ENCODE peak calls at places on chromosomes 5 and 9, in five cellular contexts. Q, Z, N, X and T are unnamed samples.

GRCh38 chr9:4228606-4229005 is 71.3 kb downstream of the GLIS3 start:
- DNase-seq in Q (no peak), Z (no peak), N (no peak), X (no peak), T (no peak)

GRCh38 chr9:6984941-6985578 is 227.3 kb downstream of the KDM4C start:
- DNase-seq in Q (no peak), Z (no peak), N (no peak), X (no peak), T (no peak)

GRCh38 chr5:126752052-126752785 is 24.7 kb upstream of the LMNB1 start:
- DNase-seq in Q (no peak), Z (no peak), N (no peak), X (no peak), T (no peak)

GRCh38 chr5:75340714-75341478 is 3.9 kb downstream of the HMGCR start:
- DNase-seq in Q (no peak), Z (no peak), N (no peak), X (no peak), T (no peak)

GRCh38 chr5:147669113-147669869 is 113.2 kb downstream of the JAKMIP2 start:
- DNase-seq in Q (no peak), Z (no peak), N (no peak), X (peak), T (no peak)

GRCh38 chr9:128705051-128705965 is 3.0 kb downstream of the PKN3 start:
- DNase-seq in Q (no peak), Z (no peak), N (no peak), X (no peak), T (no peak)

GRCh38 chr5:1429501-1429900 is 15.7 kb downstream of the SLC6A3 start:
- DNase-seq in Q (no peak), Z (no peak), N (no peak), X (no peak), T (no peak)

GRCh38 chr5:171316258-171317121 is 7.4 kb downstream of the TLX3 start:
- DNase-seq in Q (no peak), Z (no peak), N (no peak), X (no peak), T (no peak)

GRCh38 chr9:109733690-109734089 is 46.3 kb upstream of the PALM2AKAP2 start:
- DNase-seq in Q (no peak), Z (no peak), N (no peak), X (no peak), T (no peak)

GRCh38 chr5:101306391-101307137 is 403.5 kb upstream of the ST8SIA4 start:
- DNase-seq in Q (peak), Z (no peak), N (no peak), X (peak), T (peak)

GRCh38 chr9:30774326-30774725 is 1610.1 kb upstream of the ACO1 start:
- DNase-seq in Q (no peak), Z (no peak), N (no peak), X (no peak), T (no peak)

GRCh38 chr5:168273056-168273980 is 18.1 kb upstream of the WWC1 start:
- DNase-seq in Q (no peak), Z (no peak), N (no peak), X (no peak), T (no peak)

GRCh38 chr5:14702238-14702839 is 37.8 kb downstream of the OTULIN start:
- DNase-seq in Q (no peak), Z (no peak), N (no peak), X (no peak), T (no peak)

GRCh38 chr5:1791176-1791575 is 8.5 kb downstream of the MRPL36 start:
- DNase-seq in Q (no peak), Z (no peak), N (no peak), X (no peak), T (no peak)

GRCh38 chr9:35229779-35230143 is 68.0 kb downstream of the UNC13B start:
- DNase-seq in Q (no peak), Z (no peak), N (no peak), X (no peak), T (no peak)

GRCh38 chr5:124735169-124735858 is 11.1 kb downstream of the ZNF608 start:
- DNase-seq in Q (no peak), Z (no peak), N (no peak), X (no peak), T (no peak)

GRCh38 chr5:158163836-158164572 is 305.1 kb upstream of the CLINT1 start:
- DNase-seq in Q (no peak), Z (no peak), N (no peak), X (no peak), T (no peak)

GRCh38 chr9:29439961-29440360 is 1866.7 kb upstream of the C9orf72 start:
- DNase-seq in Q (no peak), Z (no peak), N (no peak), X (no peak), T (peak)

GRCh38 chr5:141934099-141934844 is 10.6 kb downstream of the DELE1 start:
- DNase-seq in Q (no peak), Z (no peak), N (no peak), X (peak), T (no peak)

GRCh38 chr5:137959488-137959887 is 70.2 kb downstream of the PKD2L2 start:
- DNase-seq in Q (no peak), Z (no peak), N (no peak), X (no peak), T (no peak)

GRCh38 chr5:116297296-116297814 is 212.5 kb downstream of the COMMD10 start:
- DNase-seq in Q (no peak), Z (no peak), N (no peak), X (no peak), T (no peak)

GRCh38 chr9:112774006-112774996 is 23.7 kb downstream of the SNX30 start:
- DNase-seq in Q (no peak), Z (no peak), N (no peak), X (no peak), T (no peak)

GRCh38 chr9:127142291-127142690 is 19.9 kb upstream of the ANGPTL2 start:
- DNase-seq in Q (no peak), Z (no peak), N (no peak), X (no peak), T (no peak)

GRCh38 chr5:139178948-139179347 is 19.2 kb downstream of the SIL1 start:
- DNase-seq in Q (no peak), Z (no peak), N (no peak), X (peak), T (no peak)

GRCh38 chr9:123265833-123266232 is 2.6 kb downstream of the STRBP start:
- DNase-seq in Q (no peak), Z (no peak), N (no peak), X (no peak), T (no peak)

GRCh38 chr5:32538031-32538547 is 47.3 kb upstream of the SUB1 start:
- DNase-seq in Q (no peak), Z (no peak), N (no peak), X (no peak), T (no peak)

GRCh38 chr9:92763721-92764380 is 782 bp downstream of the BICD2 start:
- DNase-seq in Q (no peak), Z (no peak), N (peak), X (no peak), T (no peak)

GRCh38 chr5:174736351-174736721 is 12.0 kb downstream of the MSX2 start:
- DNase-seq in Q (no peak), Z (no peak), N (no peak), X (no peak), T (no peak)

GRCh38 chr5:96408276-96408777 is 24.7 kb downstream of the PCSK1 start:
- DNase-seq in Q (no peak), Z (no peak), N (no peak), X (no peak), T (no peak)

GRCh38 chr5:73296772-73297171 is 123.8 kb downstream of the TMEM174 start:
- DNase-seq in Q (no peak), Z (no peak), N (no peak), X (no peak), T (no peak)

GRCh38 chr9:112421771-112422222 is 41.9 kb downstream of the HSDL2 start:
- DNase-seq in Q (no peak), Z (no peak), N (no peak), X (no peak), T (no peak)

GRCh38 chr9:130981761-130982147 is 27.2 kb upstream of the LAMC3 start:
- DNase-seq in Q (no peak), Z (no peak), N (no peak), X (no peak), T (no peak)

GRCh38 chr9:17219261-17219660 is 84.4 kb downstream of the CNTLN start:
- DNase-seq in Q (no peak), Z (no peak), N (no peak), X (no peak), T (no peak)

GRCh38 chr5:179275941-179276837 is 69.1 kb downstream of the ADAMTS2 start:
- DNase-seq in Q (no peak), Z (no peak), N (no peak), X (no peak), T (no peak)

GRCh38 chr9:132056717-132057429 is 22.8 kb downstream of the MED27 start:
- DNase-seq in Q (no peak), Z (no peak), N (no peak), X (no peak), T (no peak)

GRCh38 chr9:16002816-16003215 is 450.0 kb downstream of the CCDC171 start:
- DNase-seq in Q (no peak), Z (no peak), N (no peak), X (no peak), T (no peak)

GRCh38 chr9:21255538-21256212 is 15.9 kb upstream of the IFNA14 start:
- DNase-seq in Q (no peak), Z (no peak), N (no peak), X (no peak), T (no peak)